ENCODE peak calls at places on chromosomes 5 and 9, in five cellular contexts. One of them, this sample, is unnamed.

GRCh38 chr5:1476181-1476966 is 31.1 kb upstream of the SLC6A3 start:
- DNase-seq in uterus: peak
- DNase-seq in upper lobe of right lung: peak
- DNase-seq in IMR-90: no peak
- DNase-seq in GM23338: no peak
- DNase-seq in this sample: no peak

GRCh38 chr5:77936365-77936693 is 160.2 kb upstream of the TBCA start:
- DNase-seq in uterus: no peak
- DNase-seq in upper lobe of right lung: no peak
- DNase-seq in IMR-90: no peak
- DNase-seq in GM23338: no peak
- DNase-seq in this sample: no peak

GRCh38 chr5:178389796-178390195 is 157.2 kb upstream of the PHYKPL start:
- DNase-seq in uterus: no peak
- DNase-seq in upper lobe of right lung: no peak
- DNase-seq in IMR-90: no peak
- DNase-seq in GM23338: no peak
- DNase-seq in this sample: no peak

GRCh38 chr5:180345781-180346180 is 7.4 kb downstream of the GFPT2 start:
- DNase-seq in uterus: no peak
- DNase-seq in upper lobe of right lung: no peak
- DNase-seq in IMR-90: no peak
- DNase-seq in GM23338: no peak
- DNase-seq in this sample: no peak

GRCh38 chr9:134684375-134684723 is 42.7 kb downstream of the COL5A1 start:
- DNase-seq in uterus: no peak
- DNase-seq in upper lobe of right lung: peak
- DNase-seq in IMR-90: no peak
- DNase-seq in GM23338: no peak
- DNase-seq in this sample: no peak

GRCh38 chr9:128886211-128886826 is 4.4 kb downstream of the LRRC8A start:
- DNase-seq in uterus: no peak
- DNase-seq in upper lobe of right lung: no peak
- DNase-seq in IMR-90: peak
- DNase-seq in GM23338: no peak
- DNase-seq in this sample: no peak

GRCh38 chr5:158436271-158437065 is 577.5 kb upstream of the CLINT1 start:
- DNase-seq in uterus: no peak
- DNase-seq in upper lobe of right lung: no peak
- DNase-seq in IMR-90: no peak
- DNase-seq in GM23338: no peak
- DNase-seq in this sample: no peak

GRCh38 chr5:107422494-107422893 is 248.2 kb downstream of the EFNA5 start:
- DNase-seq in uterus: no peak
- DNase-seq in upper lobe of right lung: no peak
- DNase-seq in IMR-90: no peak
- DNase-seq in GM23338: peak
- DNase-seq in this sample: no peak

GRCh38 chr5:170601608-170602007 is 97.8 kb downstream of the KCNIP1 start:
- DNase-seq in uterus: no peak
- DNase-seq in upper lobe of right lung: no peak
- DNase-seq in IMR-90: no peak
- DNase-seq in GM23338: no peak
- DNase-seq in this sample: no peak

GRCh38 chr9:118595719-118596305 is 773.4 kb downstream of the BRINP1 start:
- DNase-seq in uterus: no peak
- DNase-seq in upper lobe of right lung: no peak
- DNase-seq in IMR-90: no peak
- DNase-seq in GM23338: peak
- DNase-seq in this sample: no peak

GRCh38 chr9:72271617-72272478 is 93.2 kb downstream of the ZFAND5 start:
- DNase-seq in uterus: peak
- DNase-seq in upper lobe of right lung: no peak
- DNase-seq in IMR-90: peak
- DNase-seq in GM23338: peak
- DNase-seq in this sample: no peak

GRCh38 chr5:38450627-38451371 is 105.6 kb downstream of the LIFR start:
- DNase-seq in uterus: no peak
- DNase-seq in upper lobe of right lung: no peak
- DNase-seq in IMR-90: peak
- DNase-seq in GM23338: no peak
- DNase-seq in this sample: no peak

GRCh38 chr9:114849450-114849849 is 43.6 kb upstream of the TNFSF15 start:
- DNase-seq in uterus: no peak
- DNase-seq in upper lobe of right lung: no peak
- DNase-seq in IMR-90: no peak
- DNase-seq in GM23338: no peak
- DNase-seq in this sample: no peak

GRCh38 chr5:134028496-134028895 is 23.7 kb upstream of the VDAC1 start:
- DNase-seq in uterus: no peak
- DNase-seq in upper lobe of right lung: no peak
- DNase-seq in IMR-90: no peak
- DNase-seq in GM23338: no peak
- DNase-seq in this sample: no peak

GRCh38 chr9:133160742-133161541 is 2.8 kb downstream of the GBGT1 start:
- DNase-seq in uterus: peak
- DNase-seq in upper lobe of right lung: peak
- DNase-seq in IMR-90: peak
- DNase-seq in GM23338: peak
- DNase-seq in this sample: no peak

GRCh38 chr5:140010798-140011197 is 32.3 kb downstream of the NRG2 start:
- DNase-seq in uterus: no peak
- DNase-seq in upper lobe of right lung: no peak
- DNase-seq in IMR-90: no peak
- DNase-seq in GM23338: no peak
- DNase-seq in this sample: no peak

GRCh38 chr5:68015381-68015780 is 200.2 kb upstream of the PIK3R1 start:
- DNase-seq in uterus: no peak
- DNase-seq in upper lobe of right lung: no peak
- DNase-seq in IMR-90: no peak
- DNase-seq in GM23338: no peak
- DNase-seq in this sample: no peak

GRCh38 chr5:151141535-151141934 is 16.0 kb downstream of the ANXA6 start:
- DNase-seq in uterus: peak
- DNase-seq in upper lobe of right lung: no peak
- DNase-seq in IMR-90: peak
- DNase-seq in GM23338: peak
- DNase-seq in this sample: no peak
- H3K4me3 ChIP-seq in uterus: no peak
- H3K4me3 ChIP-seq in upper lobe of right lung: no peak
- H3K4me3 ChIP-seq in IMR-90: no peak
- H3K4me3 ChIP-seq in GM23338: peak
- H3K4me3 ChIP-seq in this sample: no peak

DNA sequence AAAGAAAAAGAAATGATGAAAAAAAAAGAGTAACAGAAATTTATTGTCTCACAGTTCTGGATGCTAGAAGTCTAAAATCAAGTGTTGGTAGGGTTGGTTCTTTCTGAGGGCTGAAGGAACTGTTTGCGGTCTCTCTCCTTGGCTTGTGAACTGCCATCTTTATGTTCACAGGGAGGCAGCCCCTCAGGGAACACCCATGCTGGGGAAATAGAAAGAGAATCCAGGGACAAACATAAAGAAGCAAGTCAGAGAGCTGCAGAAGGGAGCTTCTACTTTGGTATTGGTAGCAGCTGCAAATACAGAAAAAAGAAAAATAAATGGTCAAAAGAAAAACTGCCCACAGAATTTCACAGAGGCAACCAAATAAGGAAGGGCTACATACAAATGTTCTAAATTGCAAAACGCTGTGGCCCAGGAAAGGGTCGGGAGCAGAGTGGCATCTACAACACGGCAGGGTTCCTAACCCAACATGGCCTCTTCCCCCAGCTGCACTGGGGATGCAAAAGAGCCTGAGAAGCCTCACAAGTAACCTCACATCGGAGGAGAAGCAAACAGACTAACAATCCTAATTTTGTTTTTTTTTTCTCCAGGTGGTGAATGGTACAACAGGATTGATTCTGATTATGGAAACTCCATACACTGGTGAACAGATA is 37.4 kb downstream of the ELOVL7 start:
- DNase-seq in uterus: no peak
- DNase-seq in upper lobe of right lung: no peak
- DNase-seq in IMR-90: no peak
- DNase-seq in GM23338: peak
- DNase-seq in this sample: no peak
- TF ChIP-seq CTCF in uterus: no peak
- TF ChIP-seq CTCF in upper lobe of right lung: no peak
- TF ChIP-seq CTCF in IMR-90: no peak
- TF ChIP-seq CTCF in GM23338: no peak
- TF ChIP-seq CTCF in this sample: no peak

DNA sequence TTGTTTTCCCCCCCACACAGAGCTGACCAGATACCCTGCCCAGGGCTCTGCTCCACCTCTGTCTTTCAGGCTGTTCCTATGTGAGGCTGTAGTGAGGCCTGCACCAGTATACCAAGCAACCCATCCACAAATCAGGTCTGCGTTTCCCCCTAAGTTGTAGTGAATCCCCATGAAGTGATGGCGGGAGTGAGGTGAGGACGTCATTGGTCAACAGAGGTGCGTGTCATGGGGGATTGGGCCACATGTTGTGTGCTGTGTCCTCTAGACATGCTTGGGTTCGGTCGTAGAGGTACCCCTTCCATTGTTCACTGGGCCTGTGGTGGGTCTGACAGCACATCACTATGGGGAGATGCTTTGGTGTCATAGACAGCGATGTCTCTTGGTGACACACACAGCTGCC is 184.6 kb downstream of the CACNA1B start:
- DNase-seq in uterus: no peak
- DNase-seq in upper lobe of right lung: no peak
- DNase-seq in IMR-90: no peak
- DNase-seq in GM23338: no peak
- DNase-seq in this sample: no peak
- H3K4me3 ChIP-seq in uterus: no peak
- H3K4me3 ChIP-seq in upper lobe of right lung: no peak
- H3K4me3 ChIP-seq in IMR-90: no peak
- H3K4me3 ChIP-seq in GM23338: no peak
- H3K4me3 ChIP-seq in this sample: no peak

GRCh38 chr5:136446565-136446964 is 81.2 kb upstream of the TRPC7 start:
- DNase-seq in uterus: no peak
- DNase-seq in upper lobe of right lung: no peak
- DNase-seq in IMR-90: no peak
- DNase-seq in GM23338: peak
- DNase-seq in this sample: no peak
- TF ChIP-seq CTCF in uterus: no peak
- TF ChIP-seq CTCF in upper lobe of right lung: no peak
- TF ChIP-seq CTCF in IMR-90: no peak
- TF ChIP-seq CTCF in GM23338: peak
- TF ChIP-seq CTCF in this sample: no peak

GRCh38 chr9:131673531-131673930 is 66.3 kb downstream of the RAPGEF1 start:
- DNase-seq in uterus: no peak
- DNase-seq in upper lobe of right lung: no peak
- DNase-seq in IMR-90: no peak
- DNase-seq in GM23338: no peak
- DNase-seq in this sample: no peak
- H3K4me3 ChIP-seq in uterus: no peak
- H3K4me3 ChIP-seq in upper lobe of right lung: no peak
- H3K4me3 ChIP-seq in IMR-90: no peak
- H3K4me3 ChIP-seq in GM23338: no peak
- H3K4me3 ChIP-seq in this sample: no peak

DNA sequence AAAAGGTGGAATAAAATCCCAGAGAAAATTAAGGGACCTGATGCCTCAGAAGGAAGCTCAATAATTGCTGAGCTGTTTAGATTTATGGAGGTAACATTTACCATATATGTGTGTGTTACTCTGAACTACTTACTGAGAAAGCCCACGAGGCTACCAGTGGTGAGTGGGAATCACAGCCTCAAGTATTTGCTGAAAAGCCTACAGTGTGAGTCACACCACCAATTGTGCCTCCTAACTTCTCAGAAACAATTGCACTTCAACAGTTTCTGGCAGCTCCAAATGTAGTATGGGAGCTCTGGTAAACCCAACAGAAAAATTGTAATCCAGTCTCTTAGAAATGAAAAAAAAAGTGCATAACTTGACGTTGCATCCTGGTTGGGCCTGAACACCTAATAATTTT is 551.6 kb downstream of the PRDM9 start:
- DNase-seq in uterus: no peak
- DNase-seq in upper lobe of right lung: no peak
- DNase-seq in IMR-90: no peak
- DNase-seq in GM23338: no peak
- DNase-seq in this sample: no peak
- TF ChIP-seq CTCF in uterus: no peak
- TF ChIP-seq CTCF in upper lobe of right lung: no peak
- TF ChIP-seq CTCF in IMR-90: no peak
- TF ChIP-seq CTCF in GM23338: no peak
- TF ChIP-seq CTCF in this sample: no peak

GRCh38 chr9:127771570-127772189 is 6.8 kb downstream of the SH2D3C start:
- DNase-seq in uterus: no peak
- DNase-seq in upper lobe of right lung: no peak
- DNase-seq in IMR-90: no peak
- DNase-seq in GM23338: no peak
- DNase-seq in this sample: no peak
- H3K4me3 ChIP-seq in uterus: peak
- H3K4me3 ChIP-seq in upper lobe of right lung: peak
- H3K4me3 ChIP-seq in IMR-90: peak
- H3K4me3 ChIP-seq in GM23338: peak
- H3K4me3 ChIP-seq in this sample: peak

GRCh38 chr5:96072138-96072790 is 110.6 kb upstream of the ELL2 start:
- DNase-seq in uterus: no peak
- DNase-seq in upper lobe of right lung: no peak
- DNase-seq in IMR-90: no peak
- DNase-seq in GM23338: no peak
- DNase-seq in this sample: no peak

GRCh38 chr5:96067251-96067650 is 105.6 kb upstream of the ELL2 start:
- DNase-seq in uterus: no peak
- DNase-seq in upper lobe of right lung: no peak
- DNase-seq in IMR-90: no peak
- DNase-seq in GM23338: no peak
- DNase-seq in this sample: no peak

GRCh38 chr5:96067902-96068614 is 106.4 kb upstream of the ELL2 start:
- DNase-seq in uterus: no peak
- DNase-seq in upper lobe of right lung: no peak
- DNase-seq in IMR-90: peak
- DNase-seq in GM23338: no peak
- DNase-seq in this sample: peak

GRCh38 chr5:96072791-96073165 is 111.1 kb upstream of the ELL2 start:
- DNase-seq in uterus: no peak
- DNase-seq in upper lobe of right lung: no peak
- DNase-seq in IMR-90: no peak
- DNase-seq in GM23338: no peak
- DNase-seq in this sample: no peak

DNA sequence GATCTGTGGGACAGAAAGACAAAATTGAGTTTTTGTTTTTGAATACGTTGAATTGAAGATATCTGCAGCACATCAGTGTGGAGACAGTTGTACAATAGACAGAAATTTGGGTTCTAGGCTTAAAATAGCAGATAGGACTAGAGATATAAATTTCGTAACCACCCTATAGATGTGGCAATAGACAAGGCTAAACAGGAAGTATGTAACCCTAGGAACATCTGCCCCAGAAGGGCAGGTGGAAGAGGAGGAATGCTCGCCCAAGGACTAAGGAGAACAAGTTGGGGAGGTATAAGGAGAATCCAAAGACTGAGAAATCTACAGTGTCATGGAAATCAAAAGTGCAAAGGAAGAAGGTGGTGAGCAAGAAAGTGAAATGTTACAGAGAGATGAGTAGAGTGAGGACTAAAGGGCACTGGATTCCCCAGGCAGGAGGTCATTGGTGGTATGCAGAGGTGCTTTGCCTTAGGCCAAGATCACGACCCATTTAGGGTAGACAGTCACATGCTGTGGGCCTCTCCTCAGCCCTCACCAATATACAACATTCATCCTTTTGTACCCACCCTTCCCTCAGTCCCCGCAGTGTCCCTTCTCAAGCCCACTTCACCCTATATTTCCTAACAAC is 109.1 kb upstream of the ELL2 start:
- DNase-seq in uterus: no peak
- DNase-seq in upper lobe of right lung: no peak
- DNase-seq in IMR-90: no peak
- DNase-seq in GM23338: no peak
- DNase-seq in this sample: no peak
- TF ChIP-seq CTCF in uterus: no peak
- TF ChIP-seq CTCF in upper lobe of right lung: no peak
- TF ChIP-seq CTCF in IMR-90: no peak
- TF ChIP-seq CTCF in GM23338: no peak
- TF ChIP-seq CTCF in this sample: no peak